ENCODE peak calls at places on chromosomes 11 and 22, in nine cellular contexts. H is left ventricle myocardium superior; Z is activated T-cell treated with anti-CD3 and anti-CD28 coated beads, Interleukin-2, amount 50 U/mL, for 72 hours; U is neural progenitor cell; L is nephron progenitor cell; B is stimulated activated naive CD8-positive, alpha-beta T cell treated with anti-CD3 and anti-CD28 coated beads, Interleukin-15, Interleukin-2, amounts not matched to agents 100 U/mL and 50 U/mL, for 24 hours; E is SW 1271; S is stimulated activated CD8-positive, alpha-beta memory T cell treated with anti-CD3 and anti-CD28 coated beads, Interleukin-15, amount 100 ng/mL, for 1 hour; R is activated CD4-positive, alpha-beta T cell treated with anti-CD3 and anti-CD28 coated beads, Interleukin-2, amount 50 U/mL, for 48 hours. P is an unnamed sample.

GRCh38 chr11:2837096-2837601 is 48.4 kb downstream of the CDKN1C start:
- DNase-seq in H (peak), Z (no peak), U (peak), L (peak), B (no peak), E (no peak), S (no peak), R (no peak), P (peak)

GRCh38 chr11:57703341-57703740 is 8.7 kb downstream of the MED19 start:
- DNase-seq in H (no peak), Z (no peak), U (no peak), L (no peak), B (no peak), E (no peak), S (no peak), R (no peak), P (no peak)

GRCh38 chr11:23284626-23285025 is 424.4 kb upstream of the CCDC179 start:
- DNase-seq in H (no peak), Z (no peak), U (no peak), L (no peak), B (no peak), E (no peak), S (no peak), R (no peak), P (no peak)

GRCh38 chr11:114738954-114739353 is 60.6 kb downstream of the NXPE2 start:
- DNase-seq in H (no peak), Z (peak), U (peak), L (peak), B (peak), E (peak), S (no peak), R (peak), P (no peak)

GRCh38 chr11:19920982-19921381 is 208.3 kb downstream of the NAV2 start:
- DNase-seq in H (no peak), Z (no peak), U (no peak), L (no peak), B (no peak), E (no peak), S (no peak), R (no peak), P (no peak)

GRCh38 chr22:46146329-46146728 is 4.0 kb upstream of the PPARA start:
- DNase-seq in H (no peak), Z (no peak), U (no peak), L (no peak), B (no peak), E (no peak), S (no peak), R (no peak), P (no peak)

GRCh38 chr22:50699754-50700386 is 27.2 kb downstream of the SHANK3 start:
- DNase-seq in H (peak), Z (no peak), U (peak), L (no peak), B (no peak), E (no peak), S (no peak), R (no peak), P (peak)

GRCh38 chr22:35524966-35525686 is 15.5 kb upstream of the RASD2 start:
- DNase-seq in H (peak), Z (no peak), U (no peak), L (no peak), B (no peak), E (no peak), S (no peak), R (no peak), P (no peak)

GRCh38 chr22:46688949-46689348 is 49.1 kb downstream of the CERK start:
- DNase-seq in H (peak), Z (no peak), U (no peak), L (no peak), B (no peak), E (no peak), S (no peak), R (no peak), P (no peak)

GRCh38 chr11:1126935-1127663 is 30.7 kb upstream of the MUC5AC start:
- DNase-seq in H (peak), Z (no peak), U (no peak), L (no peak), B (no peak), E (no peak), S (no peak), R (no peak), P (no peak)

GRCh38 chr11:64970731-64971151 is 1.2 kb downstream of the MAJIN start:
- DNase-seq in H (no peak), Z (peak), U (no peak), L (no peak), B (peak), E (peak), S (no peak), R (peak), P (no peak)

GRCh38 chr11:1922411-1923113 is 3.1 kb downstream of the TNNT3 start:
- DNase-seq in H (peak), Z (no peak), U (peak), L (no peak), B (no peak), E (no peak), S (no peak), R (no peak), P (no peak)

GRCh38 chr11:131409307-131409706 is 38.9 kb downstream of the NTM start:
- DNase-seq in H (no peak), Z (no peak), U (no peak), L (no peak), B (no peak), E (no peak), S (no peak), R (no peak), P (no peak)

GRCh38 chr11:34650528-34650927 is 29.6 kb downstream of the EHF start:
- DNase-seq in H (no peak), Z (peak), U (no peak), L (no peak), B (peak), E (no peak), S (peak), R (peak), P (no peak)